ENCODE peak calls at places on chromosomes 5 and 9, in nine cellular contexts. One of them, this sample, is unnamed.

GRCh38 chr5:120817044-120817985 is 353.2 kb downstream of the PRR16 start:
- DNase-seq in neural progenitor cell: peak; percentile 38
- DNase-seq in fibroblast of lung: peak; percentile 51
- DNase-seq in sigmoid colon: no peak
- DNase-seq in breast epithelium: no peak
- DNase-seq in BE2C: peak; percentile 57
- DNase-seq in choroid plexus epithelial cell: peak; percentile 74
- DNase-seq in thyroid gland: no peak
- DNase-seq in OCI-LY7: no peak
- DNase-seq in this sample: peak; percentile 22

GRCh38 chr9:94740191-94740874 is 13.8 kb downstream of the AOPEP start:
- DNase-seq in neural progenitor cell: no peak
- DNase-seq in fibroblast of lung: no peak
- DNase-seq in sigmoid colon: no peak
- DNase-seq in breast epithelium: no peak
- DNase-seq in BE2C: no peak
- DNase-seq in choroid plexus epithelial cell: peak; percentile 14
- DNase-seq in thyroid gland: peak; percentile 25
- DNase-seq in OCI-LY7: no peak
- DNase-seq in this sample: no peak

GRCh38 chr5:456351-457194 is 13.6 kb downstream of the EXOC3 start:
- DNase-seq in neural progenitor cell: no peak
- DNase-seq in fibroblast of lung: no peak
- DNase-seq in sigmoid colon: peak; percentile 51
- DNase-seq in breast epithelium: no peak
- DNase-seq in BE2C: no peak
- DNase-seq in choroid plexus epithelial cell: no peak
- DNase-seq in thyroid gland: peak; percentile 39
- DNase-seq in OCI-LY7: no peak
- DNase-seq in this sample: no peak

GRCh38 chr5:107496466-107496865 is 174.3 kb downstream of the EFNA5 start:
- DNase-seq in neural progenitor cell: no peak
- DNase-seq in fibroblast of lung: no peak
- DNase-seq in sigmoid colon: no peak
- DNase-seq in breast epithelium: no peak
- DNase-seq in BE2C: no peak
- DNase-seq in choroid plexus epithelial cell: no peak
- DNase-seq in thyroid gland: no peak
- DNase-seq in OCI-LY7: no peak
- DNase-seq in this sample: no peak

GRCh38 chr5:37893414-37894134 is 53.7 kb upstream of the GDNF start:
- DNase-seq in neural progenitor cell: no peak
- DNase-seq in fibroblast of lung: no peak
- DNase-seq in sigmoid colon: no peak
- DNase-seq in breast epithelium: no peak
- DNase-seq in BE2C: no peak
- DNase-seq in choroid plexus epithelial cell: no peak
- DNase-seq in thyroid gland: no peak
- DNase-seq in OCI-LY7: no peak
- DNase-seq in this sample: no peak

GRCh38 chr5:55694152-55694830 is 17.8 kb downstream of the SLC38A9 start:
- DNase-seq in neural progenitor cell: peak; percentile 42
- DNase-seq in fibroblast of lung: peak; percentile 35
- DNase-seq in sigmoid colon: no peak
- DNase-seq in breast epithelium: no peak
- DNase-seq in BE2C: no peak
- DNase-seq in choroid plexus epithelial cell: peak; percentile 70
- DNase-seq in thyroid gland: no peak
- DNase-seq in OCI-LY7: peak; percentile 54
- DNase-seq in this sample: no peak

GRCh38 chr9:75491533-75491932 is 398.9 kb upstream of the PCSK5 start:
- DNase-seq in neural progenitor cell: no peak
- DNase-seq in fibroblast of lung: no peak
- DNase-seq in sigmoid colon: no peak
- DNase-seq in breast epithelium: no peak
- DNase-seq in BE2C: no peak
- DNase-seq in choroid plexus epithelial cell: no peak
- DNase-seq in thyroid gland: no peak
- DNase-seq in OCI-LY7: no peak
- DNase-seq in this sample: no peak

GRCh38 chr9:127119319-127119709 is 3.1 kb downstream of the ANGPTL2 start:
- DNase-seq in neural progenitor cell: no peak
- DNase-seq in fibroblast of lung: no peak
- DNase-seq in sigmoid colon: peak; percentile 42
- DNase-seq in breast epithelium: no peak
- DNase-seq in BE2C: no peak
- DNase-seq in choroid plexus epithelial cell: no peak
- DNase-seq in thyroid gland: no peak
- DNase-seq in OCI-LY7: peak; percentile 9
- DNase-seq in this sample: no peak

GRCh38 chr9:113960748-113961147 is 84.6 kb downstream of the ZNF618 start:
- DNase-seq in neural progenitor cell: no peak
- DNase-seq in fibroblast of lung: no peak
- DNase-seq in sigmoid colon: no peak
- DNase-seq in breast epithelium: no peak
- DNase-seq in BE2C: no peak
- DNase-seq in choroid plexus epithelial cell: no peak
- DNase-seq in thyroid gland: no peak
- DNase-seq in OCI-LY7: no peak
- DNase-seq in this sample: no peak

GRCh38 chr9:3760031-3760430 is 234.2 kb upstream of the RFX3 start:
- DNase-seq in neural progenitor cell: peak; percentile 61
- DNase-seq in fibroblast of lung: peak; percentile 28
- DNase-seq in sigmoid colon: no peak
- DNase-seq in breast epithelium: no peak
- DNase-seq in BE2C: no peak
- DNase-seq in choroid plexus epithelial cell: peak; percentile 41
- DNase-seq in thyroid gland: peak; percentile 5
- DNase-seq in OCI-LY7: no peak
- DNase-seq in this sample: no peak

GRCh38 chr9:5854032-5854792 is 21.3 kb upstream of the ERMP1 start:
- DNase-seq in neural progenitor cell: no peak
- DNase-seq in fibroblast of lung: no peak
- DNase-seq in sigmoid colon: no peak
- DNase-seq in breast epithelium: no peak
- DNase-seq in BE2C: no peak
- DNase-seq in choroid plexus epithelial cell: no peak
- DNase-seq in thyroid gland: no peak
- DNase-seq in OCI-LY7: no peak
- DNase-seq in this sample: no peak

GRCh38 chr5:34789021-34789531 is 49.9 kb upstream of the TTC23L start:
- DNase-seq in neural progenitor cell: no peak
- DNase-seq in fibroblast of lung: peak; percentile 31
- DNase-seq in sigmoid colon: no peak
- DNase-seq in breast epithelium: peak; percentile 30
- DNase-seq in BE2C: no peak
- DNase-seq in choroid plexus epithelial cell: peak; percentile 34
- DNase-seq in thyroid gland: peak; percentile 11
- DNase-seq in OCI-LY7: no peak
- DNase-seq in this sample: peak; percentile 64
- TF ChIP-seq CTCF in neural progenitor cell: no peak
- TF ChIP-seq CTCF in fibroblast of lung: no peak
- TF ChIP-seq CTCF in sigmoid colon: no peak
- TF ChIP-seq CTCF in breast epithelium: no peak
- TF ChIP-seq CTCF in BE2C: no peak
- TF ChIP-seq CTCF in choroid plexus epithelial cell: no peak
- TF ChIP-seq CTCF in thyroid gland: no peak
- TF ChIP-seq CTCF in OCI-LY7: no peak
- TF ChIP-seq CTCF in this sample: no peak

GRCh38 chr5:117118499-117118898 is 543.9 kb upstream of the SEMA6A start:
- DNase-seq in neural progenitor cell: no peak
- DNase-seq in fibroblast of lung: no peak
- DNase-seq in sigmoid colon: no peak
- DNase-seq in breast epithelium: no peak
- DNase-seq in BE2C: no peak
- DNase-seq in choroid plexus epithelial cell: no peak
- DNase-seq in thyroid gland: no peak
- DNase-seq in OCI-LY7: no peak
- DNase-seq in this sample: no peak
- H3K4me3 ChIP-seq in neural progenitor cell: no peak overlapping the region
- H3K4me3 ChIP-seq in fibroblast of lung: no peak overlapping the region
- H3K4me3 ChIP-seq in sigmoid colon: no peak overlapping the region
- H3K4me3 ChIP-seq in breast epithelium: no peak overlapping the region
- H3K4me3 ChIP-seq in BE2C: no peak overlapping the region
- H3K4me3 ChIP-seq in choroid plexus epithelial cell: no peak overlapping the region
- H3K4me3 ChIP-seq in thyroid gland: no peak overlapping the region
- H3K4me3 ChIP-seq in OCI-LY7: no peak overlapping the region
- H3K4me3 ChIP-seq in this sample: no peak overlapping the region

GRCh38 chr5:27124590-27124989 is 86.2 kb upstream of the CDH9 start:
- DNase-seq in neural progenitor cell: peak; percentile 65
- DNase-seq in fibroblast of lung: peak; percentile 8
- DNase-seq in sigmoid colon: no peak
- DNase-seq in breast epithelium: no peak
- DNase-seq in BE2C: peak; percentile 53
- DNase-seq in choroid plexus epithelial cell: peak; percentile 71
- DNase-seq in thyroid gland: no peak
- DNase-seq in OCI-LY7: no peak
- DNase-seq in this sample: no peak
- TF ChIP-seq CTCF in neural progenitor cell: peak; percentile 63
- TF ChIP-seq CTCF in fibroblast of lung: no peak
- TF ChIP-seq CTCF in sigmoid colon: no peak
- TF ChIP-seq CTCF in breast epithelium: no peak
- TF ChIP-seq CTCF in BE2C: peak; percentile 75
- TF ChIP-seq CTCF in choroid plexus epithelial cell: peak; percentile 78
- TF ChIP-seq CTCF in thyroid gland: no peak
- TF ChIP-seq CTCF in OCI-LY7: no peak
- TF ChIP-seq CTCF in this sample: peak; percentile 29

DNA sequence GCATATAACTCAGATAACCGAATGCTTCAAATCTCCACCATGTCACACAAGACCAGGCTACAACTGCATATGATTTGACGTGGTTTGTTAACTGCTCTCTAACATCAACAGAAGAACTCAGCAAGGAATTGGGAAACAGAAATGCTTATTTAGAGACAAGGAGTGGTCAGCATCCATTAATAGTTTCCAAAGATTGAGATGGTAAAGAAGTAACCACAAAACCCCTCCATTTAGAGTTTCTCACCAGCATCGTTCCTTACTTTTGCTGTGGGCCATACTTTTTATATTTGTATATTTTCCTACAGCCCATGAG is 25.2 kb downstream of the DPYSL3 start:
- DNase-seq in neural progenitor cell: no peak
- DNase-seq in fibroblast of lung: no peak
- DNase-seq in sigmoid colon: no peak
- DNase-seq in breast epithelium: no peak
- DNase-seq in BE2C: no peak
- DNase-seq in choroid plexus epithelial cell: no peak
- DNase-seq in thyroid gland: no peak
- DNase-seq in OCI-LY7: no peak
- DNase-seq in this sample: no peak
- H3K4me3 ChIP-seq in neural progenitor cell: no peak overlapping the region
- H3K4me3 ChIP-seq in fibroblast of lung: no peak overlapping the region
- H3K4me3 ChIP-seq in sigmoid colon: no peak overlapping the region
- H3K4me3 ChIP-seq in breast epithelium: no peak overlapping the region
- H3K4me3 ChIP-seq in BE2C: peak overlapping the region; percentile 5
- H3K4me3 ChIP-seq in choroid plexus epithelial cell: no peak overlapping the region
- H3K4me3 ChIP-seq in thyroid gland: no peak overlapping the region
- H3K4me3 ChIP-seq in OCI-LY7: no peak overlapping the region
- H3K4me3 ChIP-seq in this sample: peak overlapping the region; percentile 6

This sample was measured in foreskin fibroblast.